ENCODE peak calls at places on chromosomes 4 and X, in six cellular contexts. One of them, this sample, is unnamed.

GRCh38 chr4:3472411-3473141 is 9.5 kb downstream of the DOK7 start:
- DNase-seq in H1: no peak
- DNase-seq in GM12878: no peak
- DNase-seq in K562: no peak
- DNase-seq in HepG2: no peak
- DNase-seq in SK-N-SH: no peak
- DNase-seq in this sample: no peak

GRCh38 chr4:39591290-39591689 is 47.4 kb downstream of the SMIM14 start:
- DNase-seq in GM12878: no peak
- DNase-seq in K562: no peak
- DNase-seq in H1: no peak
- DNase-seq in SK-N-SH: no peak
- DNase-seq in HepG2: peak; percentile 28
- DNase-seq in this sample: no peak

GRCh38 chr4:38132140-38132673 is 172.0 kb downstream of the PTTG2 start:
- DNase-seq in H1: no peak
- DNase-seq in HepG2: no peak
- DNase-seq in K562: no peak
- DNase-seq in GM12878: peak; percentile 100
- DNase-seq in SK-N-SH: peak; percentile 49
- DNase-seq in this sample: no peak

GRCh38 chr4:145954924-145955339 is 16.3 kb upstream of the ZNF827 start:
- DNase-seq in K562: peak; percentile 64
- DNase-seq in H1: no peak
- DNase-seq in SK-N-SH: no peak
- DNase-seq in HepG2: no peak
- DNase-seq in GM12878: no peak
- DNase-seq in this sample: no peak

GRCh38 chr4:97238956-97239698 is 904.1 kb downstream of the STPG2 start:
- DNase-seq in SK-N-SH: no peak
- DNase-seq in H1: no peak
- DNase-seq in HepG2: no peak
- DNase-seq in K562: no peak
- DNase-seq in GM12878: no peak
- DNase-seq in this sample: no peak

GRCh38 chrX:149825424-149825823 is 43.7 kb downstream of the MAGEA9 start:
- DNase-seq in K562: no peak
- DNase-seq in SK-N-SH: peak; percentile 29
- DNase-seq in GM12878: no peak
- DNase-seq in HepG2: peak; percentile 2
- DNase-seq in H1: no peak
- DNase-seq in this sample: peak; percentile 5

GRCh38 chr4:185914583-185915199 is 102.7 kb upstream of the SORBS2 start:
- DNase-seq in GM12878: no peak
- DNase-seq in K562: no peak
- DNase-seq in SK-N-SH: peak; percentile 33
- DNase-seq in HepG2: peak; percentile 72
- DNase-seq in H1: no peak
- DNase-seq in this sample: no peak

GRCh38 chr4:110636677-110637407 is 14.0 kb upstream of the PITX2 start:
- DNase-seq in H1: no peak
- DNase-seq in K562: no peak
- DNase-seq in HepG2: no peak
- DNase-seq in SK-N-SH: no peak
- DNase-seq in GM12878: no peak
- DNase-seq in this sample: no peak

GRCh38 chrX:37454537-37455285 is 105.5 kb downstream of the PRRG1 start:
- DNase-seq in GM12878: no peak
- DNase-seq in SK-N-SH: no peak
- DNase-seq in H1: no peak
- DNase-seq in HepG2: no peak
- DNase-seq in K562: no peak
- DNase-seq in this sample: no peak

GRCh38 chr4:6571608-6572007 is 3.4 kb upstream of the MAN2B2 start:
- DNase-seq in H1: no peak
- DNase-seq in SK-N-SH: no peak
- DNase-seq in K562: no peak
- DNase-seq in GM12878: no peak
- DNase-seq in HepG2: no peak
- DNase-seq in this sample: no peak

GRCh38 chr4:6540879-6541278 is 34.1 kb upstream of the MAN2B2 start:
- DNase-seq in SK-N-SH: no peak
- DNase-seq in GM12878: no peak
- DNase-seq in H1: no peak
- DNase-seq in K562: no peak
- DNase-seq in HepG2: no peak
- DNase-seq in this sample: no peak

GRCh38 chr4:667545-667925 is 6.5 kb downstream of the ATP5ME start:
- DNase-seq in K562: no peak
- DNase-seq in HepG2: no peak
- DNase-seq in GM12878: no peak
- DNase-seq in H1: no peak
- DNase-seq in SK-N-SH: no peak
- DNase-seq in this sample: no peak

GRCh38 chr4:178577933-178578332 is 1135.7 kb upstream of the AGA start:
- DNase-seq in K562: no peak
- DNase-seq in H1: no peak
- DNase-seq in GM12878: no peak
- DNase-seq in HepG2: peak; percentile 1
- DNase-seq in SK-N-SH: peak; percentile 12
- DNase-seq in this sample: no peak

GRCh38 chrX:56797966-56798711 is 69.1 kb downstream of the NBDY start:
- DNase-seq in K562: no peak
- DNase-seq in HepG2: no peak
- DNase-seq in SK-N-SH: peak; percentile 40
- DNase-seq in GM12878: no peak
- DNase-seq in H1: no peak
- DNase-seq in this sample: no peak

GRCh38 chr4:42397256-42397634 is at the start of gene SHISA3:
- DNase-seq in K562: no peak
- DNase-seq in H1: no peak
- DNase-seq in HepG2: no peak
- DNase-seq in SK-N-SH: peak; percentile 71
- DNase-seq in GM12878: no peak
- DNase-seq in this sample: peak; percentile 23

GRCh38 chr4:7087036-7087435 is 19.2 kb upstream of the GRPEL1 start:
- DNase-seq in GM12878: no peak
- DNase-seq in H1: no peak
- DNase-seq in SK-N-SH: no peak
- DNase-seq in HepG2: no peak
- DNase-seq in K562: no peak
- DNase-seq in this sample: no peak

GRCh38 chrX:130680164-130681035 is 222.6 kb downstream of the ENOX2 start:
- DNase-seq in HepG2: peak; percentile 68
- DNase-seq in SK-N-SH: no peak
- DNase-seq in H1: no peak
- DNase-seq in K562: no peak
- DNase-seq in GM12878: no peak
- DNase-seq in this sample: no peak

GRCh38 chr4:55087016-55087929 is 38.1 kb downstream of the KDR start:
- DNase-seq in SK-N-SH: peak; percentile 61
- DNase-seq in HepG2: no peak
- DNase-seq in GM12878: no peak
- DNase-seq in K562: no peak
- DNase-seq in H1: no peak
- DNase-seq in this sample: no peak

GRCh38 chr4:153564630-153565525 is 98.7 kb downstream of the TMEM131L start:
- DNase-seq in H1: no peak
- DNase-seq in K562: no peak
- DNase-seq in GM12878: no peak
- DNase-seq in SK-N-SH: no peak
- DNase-seq in HepG2: peak; percentile 98
- DNase-seq in this sample: no peak

GRCh38 chr4:147958459-147959065 is 226.7 kb downstream of the ARHGAP10 start:
- DNase-seq in HepG2: no peak
- DNase-seq in GM12878: no peak
- DNase-seq in H1: no peak
- DNase-seq in K562: no peak
- DNase-seq in SK-N-SH: no peak
- DNase-seq in this sample: no peak

GRCh38 chrX:10393899-10394298 is 226.5 kb downstream of the MID1 start:
- DNase-seq in SK-N-SH: no peak
- DNase-seq in K562: no peak
- DNase-seq in H1: no peak
- DNase-seq in GM12878: no peak
- DNase-seq in HepG2: peak; percentile 12
- DNase-seq in this sample: no peak

GRCh38 chrX:110286126-110286525 is 31.8 kb downstream of the AMMECR1 start:
- DNase-seq in K562: no peak
- DNase-seq in HepG2: no peak
- DNase-seq in H1: no peak
- DNase-seq in SK-N-SH: no peak
- DNase-seq in GM12878: no peak
- DNase-seq in this sample: no peak

GRCh38 chr4:169039271-169039954 is 29.4 kb upstream of the CBR4 start:
- DNase-seq in HepG2: no peak
- DNase-seq in SK-N-SH: peak; percentile 74
- DNase-seq in GM12878: no peak
- DNase-seq in H1: no peak
- DNase-seq in K562: no peak
- DNase-seq in this sample: no peak
- H3K27ac ChIP-seq in HepG2: no peak overlapping the region
- H3K27ac ChIP-seq in SK-N-SH: no peak overlapping the region
- H3K27ac ChIP-seq in GM12878: no peak overlapping the region
- H3K27ac ChIP-seq in H1: no peak overlapping the region
- H3K27ac ChIP-seq in K562: no peak overlapping the region
- H3K27ac ChIP-seq in this sample: no peak overlapping the region

DNA sequence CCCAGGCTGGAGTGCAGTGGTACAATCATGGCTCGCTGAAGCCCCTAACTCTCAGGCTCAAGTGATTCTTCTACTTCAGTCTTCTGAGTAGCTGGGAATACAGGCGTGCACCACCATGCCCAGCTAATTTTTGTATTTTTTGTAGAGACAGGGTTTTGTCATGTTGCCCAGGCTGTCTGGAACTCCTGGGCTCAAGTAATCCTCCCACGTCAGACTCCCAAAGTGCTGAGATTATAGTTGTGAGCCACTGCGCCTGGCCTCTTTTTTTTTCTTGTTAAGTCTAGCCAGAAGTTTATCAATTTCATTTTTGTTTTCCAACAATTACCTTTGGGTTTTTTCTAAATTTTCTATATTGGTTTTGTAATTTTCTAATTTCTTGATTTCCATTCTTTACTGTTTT is 100.6 kb downstream of the GC start:
- DNase-seq in SK-N-SH: no peak
- DNase-seq in GM12878: no peak
- DNase-seq in HepG2: no peak
- DNase-seq in H1: no peak
- DNase-seq in K562: no peak
- DNase-seq in this sample: no peak
- TF ChIP-seq GABPA in SK-N-SH: no peak
- TF ChIP-seq GABPA in GM12878: no peak
- TF ChIP-seq GABPA in HepG2: no peak
- TF ChIP-seq GABPA in H1: no peak
- TF ChIP-seq GABPA in K562: no peak
- TF ChIP-seq GABPA in this sample: no peak

GRCh38 chr4:40629401-40630334 is at the start of gene RBM47:
- DNase-seq in K562: no peak
- DNase-seq in H1: peak; percentile 79
- DNase-seq in GM12878: no peak
- DNase-seq in HepG2: no peak
- DNase-seq in SK-N-SH: peak; percentile 80
- DNase-seq in this sample: peak; percentile 36

GRCh38 chr4:40628888-40629287 is 776 bp downstream of the RBM47 start:
- DNase-seq in H1: no peak
- DNase-seq in HepG2: no peak
- DNase-seq in SK-N-SH: no peak
- DNase-seq in K562: no peak
- DNase-seq in GM12878: no peak
- DNase-seq in this sample: no peak

GRCh38 chr4:40630335-40631021 is 814 bp upstream of the RBM47 start:
- DNase-seq in GM12878: peak; percentile 68
- DNase-seq in SK-N-SH: peak; percentile 21
- DNase-seq in K562: no peak
- DNase-seq in HepG2: no peak
- DNase-seq in H1: peak; percentile 51
- DNase-seq in this sample: peak; percentile 59

GRCh38 chr4:40626183-40626990 is 3.3 kb downstream of the RBM47 start:
- DNase-seq in GM12878: no peak
- DNase-seq in HepG2: no peak
- DNase-seq in K562: no peak
- DNase-seq in SK-N-SH: no peak
- DNase-seq in H1: no peak
- DNase-seq in this sample: no peak

GRCh38 chr4:40627540-40627939 is 2.1 kb downstream of the RBM47 start:
- DNase-seq in H1: no peak
- DNase-seq in HepG2: no peak
- DNase-seq in K562: no peak
- DNase-seq in SK-N-SH: no peak
- DNase-seq in GM12878: no peak
- DNase-seq in this sample: no peak
- H3K27ac ChIP-seq in H1: no peak overlapping the region
- H3K27ac ChIP-seq in HepG2: no peak overlapping the region
- H3K27ac ChIP-seq in K562: no peak overlapping the region
- H3K27ac ChIP-seq in SK-N-SH: no peak overlapping the region
- H3K27ac ChIP-seq in GM12878: peak overlapping the region; percentile 65
- H3K27ac ChIP-seq in this sample: no peak overlapping the region

GRCh38 chr4:113222006-113222405 is 172.6 kb downstream of the ANK2 start:
- DNase-seq in GM12878: no peak
- DNase-seq in H1: no peak
- DNase-seq in K562: no peak
- DNase-seq in HepG2: no peak
- DNase-seq in SK-N-SH: no peak
- DNase-seq in this sample: no peak

GRCh38 chr4:113222431-113222979 is 173.1 kb downstream of the ANK2 start:
- DNase-seq in H1: no peak
- DNase-seq in GM12878: no peak
- DNase-seq in SK-N-SH: no peak
- DNase-seq in HepG2: no peak
- DNase-seq in K562: no peak
- DNase-seq in this sample: no peak

DNA sequence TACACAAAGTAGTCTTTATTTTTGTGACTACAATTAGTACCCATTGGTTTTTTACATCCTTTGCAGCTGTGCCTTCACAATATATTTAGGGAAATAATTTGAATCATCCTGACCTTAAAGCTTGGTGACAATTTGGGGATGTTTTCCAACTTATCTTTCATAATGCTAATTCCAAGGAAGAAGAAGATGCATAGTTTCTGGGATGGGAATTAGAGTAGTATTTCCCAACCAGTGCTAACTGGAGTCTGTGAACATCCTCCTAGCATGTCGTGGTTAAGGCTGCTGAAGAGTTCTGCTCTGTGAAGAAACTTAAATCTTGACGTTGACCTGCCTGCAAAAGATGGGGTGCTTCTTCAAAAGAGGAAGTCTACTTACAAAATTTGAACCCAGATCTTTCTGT is 173.5 kb downstream of the ANK2 start:
- DNase-seq in GM12878: no peak
- DNase-seq in K562: no peak
- DNase-seq in SK-N-SH: no peak
- DNase-seq in HepG2: no peak
- DNase-seq in H1: no peak
- DNase-seq in this sample: no peak
- TF ChIP-seq GABPA in GM12878: no peak
- TF ChIP-seq GABPA in K562: no peak
- TF ChIP-seq GABPA in SK-N-SH: no peak
- TF ChIP-seq GABPA in HepG2: no peak
- TF ChIP-seq GABPA in H1: no peak
- TF ChIP-seq GABPA in this sample: no peak

GRCh38 chr4:149885896-149886295 is 70.3 kb upstream of the IQCM start:
- DNase-seq in SK-N-SH: no peak
- DNase-seq in H1: no peak
- DNase-seq in K562: no peak
- DNase-seq in HepG2: no peak
- DNase-seq in GM12878: no peak
- DNase-seq in this sample: no peak
- H3K27ac ChIP-seq in SK-N-SH: no peak overlapping the region
- H3K27ac ChIP-seq in H1: no peak overlapping the region
- H3K27ac ChIP-seq in K562: no peak overlapping the region
- H3K27ac ChIP-seq in HepG2: no peak overlapping the region
- H3K27ac ChIP-seq in GM12878: no peak overlapping the region
- H3K27ac ChIP-seq in this sample: no peak overlapping the region